ENCODE peak calls at places on chromosomes 1 and 21, in five cellular contexts. One of them, this sample, is unnamed.
A peak's percentile ranks its signal among the peaks of the same experiment; 100 is the strongest.

GRCh38 chr1:41372600-41372993 is 11.4 kb downstream of the FOXO6 start:
- DNase-seq in sciatic nerve: no peak
- DNase-seq in endothelial cell: no peak
- DNase-seq in cerebellar cortex: no peak
- DNase-seq in body of pancreas: no peak
- DNase-seq in this sample: no peak

GRCh38 chr21:33587792-33588484 is 546 bp downstream of the DONSON start:
- DNase-seq in body of pancreas: peak; percentile 31
- DNase-seq in cerebellar cortex: peak; percentile 28
- DNase-seq in sciatic nerve: peak; percentile 70
- DNase-seq in endothelial cell: peak; percentile 31
- DNase-seq in this sample: peak; percentile 33

GRCh38 chr1:107870691-107871090 is 94.3 kb downstream of the VAV3 start:
- DNase-seq in cerebellar cortex: no peak
- DNase-seq in endothelial cell: no peak
- DNase-seq in sciatic nerve: no peak
- DNase-seq in body of pancreas: peak; percentile 15
- DNase-seq in this sample: no peak

GRCh38 chr1:231971397-231972233 is 345.0 kb downstream of the DISC1 start:
- DNase-seq in sciatic nerve: no peak
- DNase-seq in body of pancreas: no peak
- DNase-seq in cerebellar cortex: no peak
- DNase-seq in endothelial cell: no peak
- DNase-seq in this sample: no peak

GRCh38 chr1:230246551-230246950 is 179.5 kb downstream of the GALNT2 start:
- DNase-seq in body of pancreas: no peak
- DNase-seq in endothelial cell: no peak
- DNase-seq in cerebellar cortex: no peak
- DNase-seq in sciatic nerve: no peak
- DNase-seq in this sample: no peak

GRCh38 chr1:202624781-202625108 is 85.5 kb downstream of the SYT2 start:
- DNase-seq in cerebellar cortex: no peak
- DNase-seq in body of pancreas: no peak
- DNase-seq in endothelial cell: no peak
- DNase-seq in sciatic nerve: no peak
- DNase-seq in this sample: no peak

GRCh38 chr1:244176201-244176600 is 125.1 kb downstream of the ZBTB18 start:
- DNase-seq in sciatic nerve: no peak
- DNase-seq in body of pancreas: no peak
- DNase-seq in endothelial cell: no peak
- DNase-seq in cerebellar cortex: no peak
- DNase-seq in this sample: no peak

GRCh38 chr1:67579623-67580394 is 105.2 kb upstream of the GADD45A start:
- DNase-seq in sciatic nerve: no peak
- DNase-seq in body of pancreas: no peak
- DNase-seq in endothelial cell: no peak
- DNase-seq in cerebellar cortex: no peak
- DNase-seq in this sample: no peak

GRCh38 chr1:23597635-23598388 is 38.5 kb upstream of the ID3 start:
- DNase-seq in cerebellar cortex: no peak
- DNase-seq in endothelial cell: no peak
- DNase-seq in body of pancreas: no peak
- DNase-seq in sciatic nerve: no peak
- DNase-seq in this sample: no peak

GRCh38 chr1:88730132-88730675 is 46.1 kb downstream of the PKN2 start:
- DNase-seq in sciatic nerve: no peak
- DNase-seq in endothelial cell: no peak
- DNase-seq in cerebellar cortex: no peak
- DNase-seq in body of pancreas: peak; percentile 5
- DNase-seq in this sample: peak; percentile 29

GRCh38 chr21:45869121-45870007 is 112.2 kb upstream of the COL6A1 start:
- DNase-seq in endothelial cell: no peak
- DNase-seq in sciatic nerve: peak; percentile 42
- DNase-seq in cerebellar cortex: no peak
- DNase-seq in body of pancreas: no peak
- DNase-seq in this sample: no peak

GRCh38 chr1:231460614-231461013 is 38.5 kb upstream of the EGLN1 start:
- DNase-seq in endothelial cell: no peak
- DNase-seq in cerebellar cortex: no peak
- DNase-seq in sciatic nerve: no peak
- DNase-seq in body of pancreas: peak; percentile 13
- DNase-seq in this sample: no peak

GRCh38 chr1:216566809-216567208 is 143.6 kb upstream of the USH2A start:
- DNase-seq in sciatic nerve: no peak
- DNase-seq in endothelial cell: no peak
- DNase-seq in body of pancreas: peak; percentile 9
- DNase-seq in cerebellar cortex: no peak
- DNase-seq in this sample: no peak

GRCh38 chr1:228911225-228911624 is 175.9 kb downstream of the RHOU start:
- DNase-seq in cerebellar cortex: no peak
- DNase-seq in sciatic nerve: no peak
- DNase-seq in body of pancreas: no peak
- DNase-seq in endothelial cell: no peak
- DNase-seq in this sample: no peak

GRCh38 chr1:224435318-224435763 is 744 bp upstream of the WDR26 start:
- DNase-seq in cerebellar cortex: peak; percentile 19
- DNase-seq in endothelial cell: no peak
- DNase-seq in sciatic nerve: no peak
- DNase-seq in body of pancreas: peak; percentile 13
- DNase-seq in this sample: peak; percentile 8

GRCh38 chr1:118504231-118504644 is 319.2 kb upstream of the SPAG17 start:
- DNase-seq in cerebellar cortex: no peak
- DNase-seq in body of pancreas: no peak
- DNase-seq in sciatic nerve: no peak
- DNase-seq in endothelial cell: peak; percentile 47
- DNase-seq in this sample: no peak

GRCh38 chr21:29232601-29233541 is 65.9 kb upstream of the BACH1 start:
- DNase-seq in body of pancreas: no peak
- DNase-seq in endothelial cell: no peak
- DNase-seq in cerebellar cortex: no peak
- DNase-seq in sciatic nerve: no peak
- DNase-seq in this sample: no peak

GRCh38 chr1:27637052-27637451 is 2.1 kb upstream of the FGR start:
- DNase-seq in endothelial cell: no peak
- DNase-seq in cerebellar cortex: no peak
- DNase-seq in sciatic nerve: no peak
- DNase-seq in body of pancreas: no peak
- DNase-seq in this sample: no peak

GRCh38 chr1:21329209-21329844 is 39.1 kb upstream of the ECE1 start:
- DNase-seq in endothelial cell: no peak
- DNase-seq in cerebellar cortex: no peak
- DNase-seq in body of pancreas: peak; percentile 91
- DNase-seq in sciatic nerve: no peak
- DNase-seq in this sample: no peak

GRCh38 chr1:10751160-10751559 is 45.3 kb downstream of the CASZ1 start:
- DNase-seq in sciatic nerve: no peak
- DNase-seq in cerebellar cortex: no peak
- DNase-seq in endothelial cell: no peak
- DNase-seq in body of pancreas: no peak
- DNase-seq in this sample: no peak

GRCh38 chr1:7387053-7387861 is 383.8 kb upstream of the VAMP3 start:
- DNase-seq in endothelial cell: no peak
- DNase-seq in body of pancreas: no peak
- DNase-seq in cerebellar cortex: no peak
- DNase-seq in sciatic nerve: no peak
- DNase-seq in this sample: no peak

GRCh38 chr1:116477428-116477827 is 93.4 kb downstream of the CD58 start:
- DNase-seq in cerebellar cortex: no peak
- DNase-seq in endothelial cell: no peak
- DNase-seq in body of pancreas: peak; percentile 75
- DNase-seq in sciatic nerve: no peak
- DNase-seq in this sample: no peak

GRCh38 chr1:200869753-200870391 is 2.9 kb upstream of the GPR25 start:
- DNase-seq in cerebellar cortex: no peak
- DNase-seq in body of pancreas: no peak
- DNase-seq in sciatic nerve: no peak
- DNase-seq in endothelial cell: no peak
- DNase-seq in this sample: no peak

GRCh38 chr1:223077434-223077833 is 65.6 kb downstream of the TLR5 start:
- DNase-seq in body of pancreas: no peak
- DNase-seq in endothelial cell: peak; percentile 21
- DNase-seq in cerebellar cortex: no peak
- DNase-seq in sciatic nerve: no peak
- DNase-seq in this sample: no peak

GRCh38 chr1:85818371-85818770 is 110.1 kb upstream of the ZNHIT6 start:
- DNase-seq in sciatic nerve: no peak
- DNase-seq in cerebellar cortex: no peak
- DNase-seq in endothelial cell: no peak
- DNase-seq in body of pancreas: peak; percentile 17
- DNase-seq in this sample: no peak

GRCh38 chr21:46665566-46665965 is 30.1 kb downstream of the PRMT2 start:
- DNase-seq in sciatic nerve: no peak
- DNase-seq in endothelial cell: no peak
- DNase-seq in body of pancreas: no peak
- DNase-seq in cerebellar cortex: no peak
- DNase-seq in this sample: no peak

GRCh38 chr1:8482844-8483436 is 165.0 kb downstream of the SLC45A1 start:
- DNase-seq in endothelial cell: no peak
- DNase-seq in cerebellar cortex: no peak
- DNase-seq in body of pancreas: no peak
- DNase-seq in sciatic nerve: no peak
- DNase-seq in this sample: no peak

GRCh38 chr1:99682291-99682751 is 36.4 kb downstream of the PALMD start:
- DNase-seq in cerebellar cortex: no peak
- DNase-seq in endothelial cell: no peak
- DNase-seq in body of pancreas: no peak
- DNase-seq in sciatic nerve: no peak
- DNase-seq in this sample: no peak

GRCh38 chr1:109989656-109990653 is 5.4 kb downstream of the AHCYL1 start:
- DNase-seq in endothelial cell: no peak
- DNase-seq in body of pancreas: no peak
- DNase-seq in cerebellar cortex: no peak
- DNase-seq in sciatic nerve: no peak
- DNase-seq in this sample: no peak

GRCh38 chr1:225878282-225878681 is 3.9 kb downstream of the TMEM63A start:
- DNase-seq in body of pancreas: no peak
- DNase-seq in sciatic nerve: no peak
- DNase-seq in endothelial cell: no peak
- DNase-seq in cerebellar cortex: no peak
- DNase-seq in this sample: no peak

GRCh38 chr1:171800342-171800741 is 18.9 kb downstream of the METTL13 start:
- DNase-seq in cerebellar cortex: peak; percentile 65
- DNase-seq in sciatic nerve: no peak
- DNase-seq in endothelial cell: no peak
- DNase-seq in body of pancreas: no peak
- DNase-seq in this sample: no peak

GRCh38 chr1:182380199-182380598 is 11.4 kb downstream of the GLUL start:
- DNase-seq in endothelial cell: no peak
- DNase-seq in sciatic nerve: no peak
- DNase-seq in body of pancreas: no peak
- DNase-seq in cerebellar cortex: no peak
- DNase-seq in this sample: no peak

GRCh38 chr1:3904006-3904842 is 4.2 kb upstream of the C1orf174 start:
- DNase-seq in body of pancreas: no peak
- DNase-seq in endothelial cell: no peak
- DNase-seq in sciatic nerve: no peak
- DNase-seq in cerebellar cortex: no peak
- DNase-seq in this sample: no peak

GRCh38 chr1:25532970-25533369 is 10.4 kb upstream of the LDLRAP1 start:
- DNase-seq in sciatic nerve: no peak
- DNase-seq in body of pancreas: no peak
- DNase-seq in endothelial cell: no peak
- DNase-seq in cerebellar cortex: no peak
- DNase-seq in this sample: no peak

GRCh38 chr1:57845041-57845440 is 421.2 kb upstream of the DAB1 start:
- DNase-seq in body of pancreas: no peak
- DNase-seq in sciatic nerve: no peak
- DNase-seq in cerebellar cortex: no peak
- DNase-seq in endothelial cell: no peak
- DNase-seq in this sample: peak; percentile 38

GRCh38 chr1:227788279-227789041 is 27.0 kb upstream of the PRSS38 start:
- DNase-seq in endothelial cell: peak; percentile 48
- DNase-seq in cerebellar cortex: no peak
- DNase-seq in body of pancreas: no peak
- DNase-seq in sciatic nerve: peak; percentile 86
- DNase-seq in this sample: no peak

GRCh38 chr1:84406209-84406917 is 8.1 kb downstream of the DNASE2B start:
- DNase-seq in body of pancreas: no peak
- DNase-seq in endothelial cell: no peak
- DNase-seq in cerebellar cortex: no peak
- DNase-seq in sciatic nerve: no peak
- DNase-seq in this sample: no peak

GRCh38 chr1:231629132-231629531 is 2.5 kb downstream of the DISC1 start:
- DNase-seq in endothelial cell: no peak
- DNase-seq in sciatic nerve: no peak
- DNase-seq in cerebellar cortex: no peak
- DNase-seq in body of pancreas: peak; percentile 17
- DNase-seq in this sample: no peak

This sample was measured in Ammon's horn.